ENCODE peak calls at places on chromosomes 3 and 15, in seven cellular contexts. One of them, this sample, is unnamed.

GRCh38 chr15:52678468-52679231 is 538 bp downstream of the ATOSA start:
- DNase-seq in A172: peak
- DNase-seq in NCI-H524: peak
- DNase-seq in pulmonary artery endothelial cell: peak
- DNase-seq in NCI-H1417: peak
- DNase-seq in AG04450: peak
- DNase-seq in SHP77: peak
- DNase-seq in this sample: peak

GRCh38 chr3:24487325-24488242 is 7.1 kb downstream of the THRB start:
- DNase-seq in A172: no peak
- DNase-seq in NCI-H524: no peak
- DNase-seq in pulmonary artery endothelial cell: no peak
- DNase-seq in NCI-H1417: no peak
- DNase-seq in AG04450: no peak
- DNase-seq in SHP77: no peak
- DNase-seq in this sample: no peak

GRCh38 chr15:45583731-45584639 is 3.2 kb upstream of the BLOC1S6 start:
- DNase-seq in A172: no peak
- DNase-seq in NCI-H524: no peak
- DNase-seq in pulmonary artery endothelial cell: no peak
- DNase-seq in NCI-H1417: no peak
- DNase-seq in AG04450: no peak
- DNase-seq in SHP77: no peak
- DNase-seq in this sample: no peak

GRCh38 chr3:9102240-9102841 is 139.1 kb upstream of the RAD18 start:
- DNase-seq in A172: no peak
- DNase-seq in NCI-H524: no peak
- DNase-seq in pulmonary artery endothelial cell: no peak
- DNase-seq in NCI-H1417: peak
- DNase-seq in AG04450: no peak
- DNase-seq in SHP77: no peak
- DNase-seq in this sample: no peak

GRCh38 chr3:59821274-59821673 is 771.4 kb upstream of the CFAP20DC start:
- DNase-seq in A172: no peak
- DNase-seq in NCI-H524: peak
- DNase-seq in pulmonary artery endothelial cell: no peak
- DNase-seq in NCI-H1417: no peak
- DNase-seq in AG04450: no peak
- DNase-seq in SHP77: no peak
- DNase-seq in this sample: no peak

GRCh38 chr3:141393151-141394076 is 25.1 kb downstream of the ZBTB38 start:
- DNase-seq in A172: no peak
- DNase-seq in NCI-H524: peak
- DNase-seq in pulmonary artery endothelial cell: no peak
- DNase-seq in NCI-H1417: peak
- DNase-seq in AG04450: no peak
- DNase-seq in SHP77: no peak
- DNase-seq in this sample: peak

GRCh38 chr3:170301404-170301803 is 56.1 kb upstream of the SKIL start:
- DNase-seq in A172: no peak
- DNase-seq in NCI-H524: peak
- DNase-seq in pulmonary artery endothelial cell: no peak
- DNase-seq in NCI-H1417: no peak
- DNase-seq in AG04450: no peak
- DNase-seq in SHP77: no peak
- DNase-seq in this sample: no peak

GRCh38 chr3:118736107-118736506 is 298.5 kb downstream of the IGSF11 start:
- DNase-seq in A172: no peak
- DNase-seq in NCI-H524: no peak
- DNase-seq in pulmonary artery endothelial cell: no peak
- DNase-seq in NCI-H1417: no peak
- DNase-seq in AG04450: no peak
- DNase-seq in SHP77: peak
- DNase-seq in this sample: no peak

GRCh38 chr3:71442648-71443047 is 140.9 kb downstream of the FOXP1 start:
- DNase-seq in A172: no peak
- DNase-seq in NCI-H524: no peak
- DNase-seq in pulmonary artery endothelial cell: no peak
- DNase-seq in NCI-H1417: no peak
- DNase-seq in AG04450: no peak
- DNase-seq in SHP77: no peak
- DNase-seq in this sample: no peak

GRCh38 chr3:126850370-126851085 is 132.4 kb upstream of the PLXNA1 start:
- DNase-seq in A172: peak
- DNase-seq in NCI-H524: no peak
- DNase-seq in pulmonary artery endothelial cell: no peak
- DNase-seq in NCI-H1417: no peak
- DNase-seq in AG04450: peak
- DNase-seq in SHP77: no peak
- DNase-seq in this sample: peak

GRCh38 chr15:67783303-67783702 is 42.0 kb upstream of the SKOR1 start:
- DNase-seq in A172: no peak
- DNase-seq in NCI-H524: peak
- DNase-seq in pulmonary artery endothelial cell: no peak
- DNase-seq in NCI-H1417: no peak
- DNase-seq in AG04450: no peak
- DNase-seq in SHP77: no peak
- DNase-seq in this sample: no peak

GRCh38 chr3:78844307-78844706 is 923.5 kb downstream of the ROBO1 start:
- DNase-seq in A172: no peak
- DNase-seq in NCI-H524: no peak
- DNase-seq in pulmonary artery endothelial cell: no peak
- DNase-seq in NCI-H1417: no peak
- DNase-seq in AG04450: no peak
- DNase-seq in SHP77: peak
- DNase-seq in this sample: no peak

This sample was measured in Caki2.